ENCODE peak calls at places on chromosomes 16 and 17, in nine cellular contexts. D, X, R, H, Y, V, U, M and Q are unnamed samples.

GRCh38 chr17:9306086-9306485 is 269.5 kb downstream of the STX8 start:
- DNase-seq in D (no peak), X (no peak), R (no peak), H (no peak), Y (no peak), V (no peak), U (peak), M (no peak), Q (no peak)

GRCh38 chr17:27265333-27265732 is 28.6 kb upstream of the WSB1 start:
- DNase-seq in D (no peak), X (no peak), R (no peak), H (no peak), Y (no peak), V (no peak), U (no peak), M (no peak), Q (no peak)

GRCh38 chr17:49333806-49334205 is 28.2 kb downstream of the ZNF652 start:
- DNase-seq in D (no peak), X (no peak), R (no peak), H (no peak), Y (no peak), V (no peak), U (peak), M (no peak), Q (no peak)

GRCh38 chr17:62592305-62593099 is 35.0 kb upstream of the MRC2 start:
- DNase-seq in D (no peak), X (no peak), R (no peak), H (no peak), Y (no peak), V (no peak), U (peak), M (no peak), Q (no peak)

GRCh38 chr17:29698837-29699236 is 76.1 kb upstream of the CORO6 start:
- DNase-seq in D (no peak), X (no peak), R (no peak), H (no peak), Y (no peak), V (no peak), U (no peak), M (no peak), Q (no peak)

GRCh38 chr17:80323982-80324381 is 63.3 kb downstream of the RNF213 start:
- DNase-seq in D (no peak), X (no peak), R (no peak), H (no peak), Y (no peak), V (no peak), U (no peak), M (no peak), Q (no peak)

GRCh38 chr17:40516581-40517285 is 15.3 kb upstream of the TNS4 start:
- DNase-seq in D (peak), X (no peak), R (no peak), H (no peak), Y (peak), V (peak), U (no peak), M (peak), Q (no peak)

GRCh38 chr17:64230551-64231408 is 32.3 kb downstream of the TEX2 start:
- DNase-seq in D (no peak), X (no peak), R (no peak), H (no peak), Y (no peak), V (no peak), U (peak), M (no peak), Q (no peak)

GRCh38 chr17:80219013-80219776 is 938 bp downstream of the SGSH start:
- DNase-seq in D (peak), X (peak), R (peak), H (peak), Y (peak), V (peak), U (peak), M (peak), Q (peak)

GRCh38 chr16:57325458-57325857 is 33.1 kb upstream of the CCL22 start:
- DNase-seq in D (no peak), X (no peak), R (no peak), H (no peak), Y (no peak), V (no peak), U (peak), M (no peak), Q (no peak)

GRCh38 chr17:66353937-66354401 is 51.6 kb downstream of the PRKCA start:
- DNase-seq in D (no peak), X (no peak), R (no peak), H (no peak), Y (no peak), V (no peak), U (peak), M (no peak), Q (no peak)

DNA sequence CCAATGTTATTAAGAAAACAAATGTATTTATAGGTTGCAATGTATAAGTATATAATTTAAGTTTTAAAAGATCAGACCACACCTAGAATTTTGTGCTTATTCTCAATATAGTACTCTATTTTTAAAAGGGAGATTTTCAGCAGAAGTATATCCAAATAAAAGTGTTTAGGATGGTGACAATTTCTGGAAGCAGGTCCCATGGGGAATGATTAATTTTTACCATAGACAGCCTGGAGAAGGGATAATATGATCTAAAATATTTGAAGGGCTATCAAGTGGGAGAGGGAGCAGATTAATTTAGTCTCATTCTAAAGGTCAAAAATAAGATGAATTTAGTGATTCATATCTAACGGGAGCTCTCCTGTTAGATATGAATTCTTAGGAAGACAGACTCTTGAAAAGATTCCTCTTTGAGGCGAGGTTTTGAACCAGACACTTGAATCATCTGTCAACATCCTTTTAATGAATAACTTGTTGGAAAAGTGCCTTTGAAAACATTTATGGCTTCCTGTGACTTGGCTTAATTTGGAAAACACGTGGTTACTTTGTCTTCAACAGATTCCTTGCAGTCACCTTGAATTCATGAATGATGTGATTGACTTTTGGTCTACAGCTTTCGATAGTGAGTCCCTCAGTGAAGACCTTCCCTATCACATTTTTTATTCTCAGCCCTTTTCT is 29.3 kb upstream of the SMIM36 start:
- DNase-seq in D (no peak), X (no peak), R (no peak), H (no peak), Y (no peak), V (no peak), U (peak), M (no peak), Q (no peak)
- TF ChIP-seq POLR2A in D (no peak), X (no peak), R (no peak), H (no peak), Y (no peak), V (no peak), U (no peak), M (no peak), Q (no peak)

GRCh38 chr16:66851166-66851964 is 7.2 kb downstream of the CA7 start:
- DNase-seq in D (peak), X (no peak), R (no peak), H (no peak), Y (no peak), V (no peak), U (no peak), M (no peak), Q (no peak)

GRCh38 chr16:66850115-66850815 is 6.1 kb downstream of the CA7 start:
- DNase-seq in D (peak), X (no peak), R (no peak), H (no peak), Y (no peak), V (no peak), U (no peak), M (no peak), Q (no peak)

GRCh38 chr16:66849021-66849420 is 4.8 kb downstream of the CA7 start:
- DNase-seq in D (peak), X (no peak), R (no peak), H (no peak), Y (no peak), V (no peak), U (no peak), M (no peak), Q (no peak)

GRCh38 chr16:66848172-66848571 is 4.0 kb downstream of the CA7 start:
- DNase-seq in D (no peak), X (no peak), R (no peak), H (no peak), Y (no peak), V (peak), U (no peak), M (no peak), Q (no peak)

DNA sequence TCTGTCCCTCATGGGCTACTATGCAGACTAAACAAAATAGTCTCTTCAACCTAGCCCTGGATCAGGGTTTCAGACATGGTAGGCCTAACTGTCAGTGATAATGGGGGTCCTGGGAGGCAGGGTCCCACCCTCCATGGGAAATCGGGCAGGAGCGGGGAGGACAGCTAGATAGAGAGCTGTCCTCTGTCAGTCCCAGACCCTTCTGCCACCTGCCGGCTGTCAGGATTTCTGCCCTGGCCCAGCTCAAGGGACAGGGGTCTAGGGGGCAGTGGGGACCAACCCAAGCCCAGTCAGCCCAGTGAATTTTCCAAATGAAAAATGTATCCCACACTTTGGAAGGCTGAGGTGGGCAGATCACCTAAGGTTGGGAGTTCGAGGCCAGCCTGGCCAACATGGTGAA is 5.3 kb downstream of the CA7 start:
- DNase-seq in D (peak), X (no peak), R (no peak), H (no peak), Y (no peak), V (no peak), U (no peak), M (no peak), Q (no peak)
- TF ChIP-seq CTCF in D (no peak), X (no peak), R (no peak), H (no peak), Y (no peak), V (no peak), U (no peak), M (no peak), Q (no peak)

DNA sequence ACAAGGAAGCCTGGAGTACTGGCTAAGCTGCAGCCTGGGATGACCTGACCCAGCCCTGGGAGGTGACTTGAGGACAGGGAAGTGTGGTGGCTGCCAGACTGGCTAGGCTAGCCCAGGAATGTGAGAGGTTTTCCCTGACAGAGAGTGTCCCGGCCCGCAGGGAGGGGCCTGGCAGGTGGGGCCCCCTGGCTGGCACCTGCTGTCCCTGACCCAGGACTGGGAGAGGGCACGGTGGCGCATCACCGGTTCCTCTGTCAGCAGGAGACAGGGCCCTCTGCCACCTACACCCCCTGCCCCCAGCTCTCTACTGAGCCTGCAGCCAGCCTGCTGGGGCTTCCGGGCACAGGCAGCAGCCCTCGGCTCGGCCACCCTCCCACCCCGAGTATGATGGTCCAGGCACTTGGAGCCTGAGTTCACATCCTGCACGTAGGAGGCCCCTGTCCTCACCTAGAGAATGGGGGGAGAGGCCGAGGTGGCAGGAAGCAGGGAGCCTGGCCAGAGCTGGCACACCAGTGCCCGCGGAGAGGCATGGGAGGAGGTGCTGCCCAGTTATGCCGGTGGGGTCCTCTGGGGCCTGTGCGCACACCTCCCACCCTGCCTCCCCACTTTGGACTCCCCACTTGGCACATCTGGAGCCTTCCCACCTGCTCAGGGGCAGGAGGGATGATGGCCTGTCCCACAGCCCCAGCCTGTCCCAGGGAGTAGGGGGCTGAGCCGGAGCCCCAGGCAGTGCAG is 529 bp downstream of the PRSS27 start:
- DNase-seq in D (no peak), X (no peak), R (no peak), H (peak), Y (no peak), V (no peak), U (no peak), M (no peak), Q (peak)
- H3K27ac ChIP-seq in D (peak), X (no peak), R (peak), H (no peak), Y (no peak), V (no peak), U (no peak), M (no peak), Q (peak)

GRCh38 chr17:47188799-47189731 is at the start of gene CDC27:
- DNase-seq in D (peak), X (peak), R (peak), H (peak), Y (peak), V (peak), U (peak), M (peak), Q (peak)
- TF ChIP-seq POLR2A in D (no peak), X (peak), R (peak), H (peak), Y (peak), V (peak), U (peak), M (peak), Q (peak)

DNA sequence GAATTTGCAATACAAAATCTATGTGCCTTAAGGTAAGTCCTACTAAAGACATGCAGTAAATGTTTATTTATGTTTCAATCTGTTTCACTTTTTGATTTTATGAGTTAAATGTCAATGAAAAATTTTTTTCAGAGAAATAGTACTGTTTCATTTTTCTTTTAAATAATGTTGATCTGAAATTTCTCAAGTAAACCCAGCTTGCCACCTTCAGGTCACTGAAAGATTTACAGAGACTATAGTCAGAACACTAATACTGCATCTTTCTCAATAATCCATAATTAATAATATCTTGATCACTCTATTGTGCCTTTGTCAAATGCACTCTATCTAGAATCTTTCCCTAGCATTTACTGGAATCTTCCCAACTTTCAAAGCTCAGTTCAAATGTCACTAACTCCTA is 6.5 kb upstream of the DHX40 start:
- DNase-seq in D (no peak), X (no peak), R (no peak), H (no peak), Y (no peak), V (no peak), U (peak), M (no peak), Q (no peak)
- TF ChIP-seq CTCF in D (no peak), X (no peak), R (peak), H (no peak), Y (no peak), V (no peak), U (peak), M (no peak), Q (no peak)

GRCh38 chr16:85429776-85430522 is 183.2 kb upstream of the GSE1 start:
- DNase-seq in D (no peak), X (no peak), R (no peak), H (no peak), Y (peak), V (no peak), U (no peak), M (no peak), Q (peak)
- H3K27ac ChIP-seq in D (no peak), X (no peak), R (no peak), H (no peak), Y (no peak), V (no peak), U (no peak), M (no peak), Q (no peak)

GRCh38 chr16:85395913-85396878 is 216.9 kb upstream of the GSE1 start:
- DNase-seq in D (peak), X (peak), R (no peak), H (no peak), Y (peak), V (peak), U (peak), M (no peak), Q (no peak)
- TF ChIP-seq POLR2A in D (no peak), X (no peak), R (no peak), H (no peak), Y (no peak), V (no peak), U (no peak), M (no peak), Q (no peak)

GRCh38 chr17:45720386-45720785 is 63.7 kb upstream of the CRHR1 start:
- DNase-seq in D (no peak), X (no peak), R (no peak), H (no peak), Y (no peak), V (no peak), U (no peak), M (no peak), Q (no peak)

GRCh38 chr17:45719335-45720071 is 64.6 kb upstream of the CRHR1 start:
- DNase-seq in D (no peak), X (peak), R (no peak), H (peak), Y (no peak), V (no peak), U (peak), M (no peak), Q (no peak)

GRCh38 chr17:45718791-45719190 is 65.3 kb upstream of the CRHR1 start:
- DNase-seq in D (no peak), X (no peak), R (no peak), H (no peak), Y (no peak), V (no peak), U (no peak), M (no peak), Q (no peak)

DNA sequence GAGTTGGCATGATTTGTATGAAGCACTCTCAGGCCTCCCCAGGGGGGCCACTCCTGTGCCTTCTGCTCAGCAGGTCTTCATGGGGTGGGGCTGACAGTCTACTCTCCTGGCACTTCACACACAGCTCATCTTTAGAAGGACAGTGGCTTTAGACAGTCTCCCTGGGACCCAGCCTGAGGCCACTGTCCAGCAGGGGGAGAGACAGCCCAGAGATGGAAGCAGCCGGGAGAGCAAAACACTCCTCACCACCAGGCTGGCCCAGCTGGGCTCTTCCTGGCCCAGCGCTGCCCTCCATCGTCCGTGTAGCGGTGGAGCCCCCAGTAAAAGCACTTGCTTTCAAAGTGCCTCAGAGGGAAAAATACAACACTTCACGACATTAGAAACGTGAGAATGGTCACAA is 62.0 kb upstream of the CRHR1 start:
- DNase-seq in D (no peak), X (no peak), R (no peak), H (no peak), Y (no peak), V (no peak), U (peak), M (no peak), Q (peak)
- TF ChIP-seq CTCF in D (no peak), X (no peak), R (no peak), H (no peak), Y (no peak), V (no peak), U (peak), M (no peak), Q (peak)